ENCODE peak calls at places on chromosomes 4 and X, in four cellular contexts. X, R, F and J are unnamed samples.

GRCh38 chr4:147816382-147817254 is 84.7 kb downstream of the ARHGAP10 start:
- DNase-seq in R (no peak), X (no peak), F (no peak), J (no peak)

GRCh38 chrX:72100051-72100755 is 31.5 kb downstream of the RTL5 start:
- DNase-seq in X (no peak), F (no peak), R (no peak), J (no peak)

GRCh38 chr4:43352859-43353258 is 460.3 kb downstream of the GRXCR1 start:
- DNase-seq in R (no peak), X (no peak), F (no peak), J (no peak)

GRCh38 chr4:80237992-80238391 is 28.5 kb upstream of the FGF5 start:
- DNase-seq in X (no peak), F (no peak), R (no peak), J (no peak)

GRCh38 chr4:40333921-40334352 is 1.2 kb upstream of the CHRNA9 start:
- DNase-seq in X (no peak), F (no peak), R (peak; percentile 17), J (no peak)

GRCh38 chrX:41382699-41383645 is 49.0 kb downstream of the DDX3X start:
- DNase-seq in F (peak; percentile 6), R (no peak), X (no peak), J (no peak)

GRCh38 chr4:183905081-183905592 is at the start of gene STOX2:
- DNase-seq in X (no peak), F (peak; percentile 58), R (no peak), J (peak; percentile 28)

GRCh38 chrX:11893933-11894710 is 136.1 kb downstream of the MSL3 start:
- DNase-seq in F (no peak), X (no peak), R (no peak), J (no peak)

GRCh38 chr4:123952530-123953274 is 556.1 kb downstream of the SPRY1 start:
- DNase-seq in R (no peak), F (no peak), X (no peak), J (no peak)

GRCh38 chr4:110092646-110093045 is 105.8 kb downstream of the ELOVL6 start:
- DNase-seq in R (no peak), F (no peak), X (no peak), J (no peak)

GRCh38 chr4:8267077-8267476 is 2.5 kb upstream of the HTRA3 start:
- DNase-seq in R (peak; percentile 83), X (no peak), F (peak; percentile 80), J (peak; percentile 77)

GRCh38 chr4:2812985-2813384 is 20.1 kb downstream of the SH3BP2 start:
- DNase-seq in F (no peak), R (no peak), X (no peak), J (no peak)

GRCh38 chrX:136421338-136421737 is 66.4 kb upstream of the BRS3 start:
- DNase-seq in X (no peak), R (no peak), F (no peak), J (no peak)

GRCh38 chrX:45623266-45623665 is 422.6 kb upstream of the DIPK2B start:
- DNase-seq in X (no peak), R (no peak), F (no peak), J (no peak)

GRCh38 chr4:153427363-153428071 is 38.6 kb upstream of the TMEM131L start:
- DNase-seq in R (no peak), X (no peak), F (no peak), J (no peak)

GRCh38 chr4:168220893-168221292 is 97.7 kb downstream of the DDX60 start:
- DNase-seq in R (no peak), F (no peak), X (no peak), J (no peak)

GRCh38 chr4:113003841-113004240 is 45.6 kb upstream of the ANK2 start:
- DNase-seq in X (no peak), R (no peak), F (no peak), J (no peak)

GRCh38 chr4:1907848-1908525 is 36.8 kb downstream of the NSD2 start:
- DNase-seq in R (no peak), X (no peak), F (no peak), J (no peak)

GRCh38 chr4:122688529-122688928 is 44.0 kb upstream of the BBS12 start:
- DNase-seq in R (no peak), X (no peak), F (no peak), J (no peak)

GRCh38 chr4:173500841-173501591 is 29.0 kb downstream of the HAND2 start:
- DNase-seq in R (no peak), X (no peak), F (no peak), J (no peak)

GRCh38 chrX:53630261-53630660 is 56.3 kb downstream of the HUWE1 start:
- DNase-seq in F (no peak), R (no peak), X (no peak), J (no peak)

GRCh38 chrX:35076061-35076460 is 133.5 kb downstream of the FAM47B start:
- DNase-seq in F (no peak), X (no peak), R (no peak), J (no peak)

GRCh38 chrX:18833071-18833731 is 125.8 kb downstream of the PPEF1 start:
- DNase-seq in X (no peak), F (no peak), R (no peak), J (no peak)

GRCh38 chr4:107044170-107044569 is 8.1 kb upstream of the DKK2 start:
- DNase-seq in R (no peak), X (no peak), F (no peak), J (no peak)

GRCh38 chr4:137572647-137573046 is 40.4 kb upstream of the PCDH18 start:
- DNase-seq in F (no peak), X (no peak), R (no peak), J (no peak)
- TF ChIP-seq SPI1 in F (no peak), X (no peak), R (no peak), J (no peak)

DNA sequence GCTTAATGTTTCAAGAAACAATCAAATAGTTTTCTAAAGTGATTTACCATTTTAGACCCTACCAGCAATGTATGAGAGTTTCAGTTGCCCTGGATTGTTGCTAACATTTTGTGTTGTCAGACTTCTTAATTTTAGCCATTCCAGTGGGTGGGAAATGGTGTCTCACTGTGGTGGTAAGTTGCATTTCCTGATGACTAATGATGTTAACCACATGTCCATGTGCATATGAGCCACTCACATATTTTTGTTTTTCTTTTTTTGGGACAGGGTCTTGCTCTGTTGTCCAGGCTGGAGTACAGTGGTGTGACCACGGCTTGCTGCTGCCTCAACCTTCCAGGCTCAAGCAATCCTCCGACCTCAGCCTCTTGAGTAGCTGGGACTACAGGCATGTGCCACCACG is 48.3 kb downstream of the MED28 start:
- DNase-seq in X (no peak), R (no peak), F (no peak), J (no peak)
- TF ChIP-seq SPI1 in X (no peak), R (no peak), F (no peak), J (no peak)

GRCh38 chrX:134382821-134383220 is 77.1 kb upstream of the HPRT1 start:
- DNase-seq in F (no peak), X (no peak), R (no peak), J (no peak)

DNA sequence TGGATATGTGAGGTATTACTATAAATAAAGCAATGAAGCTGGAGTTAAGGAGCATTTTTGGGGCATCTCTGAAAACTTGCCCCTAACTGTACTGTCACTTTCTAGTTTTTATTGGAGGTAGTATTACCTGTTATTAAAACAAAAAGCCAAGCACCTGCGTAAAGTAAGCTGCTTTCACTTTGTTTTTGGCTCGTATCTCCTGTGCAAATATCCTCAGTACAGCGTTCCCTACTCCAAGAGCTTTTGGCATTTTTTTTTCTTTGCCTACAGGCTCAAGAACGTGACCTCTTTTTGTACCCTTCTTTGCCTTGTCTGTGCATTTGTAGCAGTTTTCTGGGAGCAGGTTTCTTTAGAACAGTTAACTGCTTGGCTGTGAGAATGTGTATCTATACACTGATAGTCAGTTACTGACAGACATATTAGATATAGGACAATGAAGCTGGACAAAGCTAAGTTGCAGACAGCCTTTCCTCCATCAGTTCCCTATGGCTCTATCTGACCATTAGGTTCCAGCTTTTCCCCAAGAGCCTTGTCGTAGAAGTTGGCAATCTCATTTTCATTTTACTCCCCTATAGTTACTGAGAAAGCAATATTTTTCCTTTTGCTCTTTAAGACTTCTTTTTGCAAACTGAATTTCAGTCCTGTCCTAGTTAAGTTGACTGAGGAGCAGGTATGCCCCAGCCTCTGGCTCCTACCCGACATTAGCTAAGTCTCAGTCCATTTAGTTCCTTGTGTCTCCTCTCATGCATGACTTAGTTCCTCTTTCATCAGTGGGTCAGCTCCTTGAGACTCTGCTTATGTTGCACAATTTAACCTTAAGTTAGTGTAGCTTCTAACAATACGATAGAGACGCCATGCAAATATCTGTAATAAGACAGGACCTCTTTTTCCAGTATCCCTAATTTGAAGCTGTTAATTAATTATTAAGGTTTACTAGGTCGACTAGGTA is 71.5 kb upstream of the HPRT1 start:
- DNase-seq in X (peak; percentile 43), F (peak; percentile 49), R (no peak), J (no peak)
- TF ChIP-seq SPI1 in X (no peak), F (no peak), R (no peak), J (no peak)

GRCh38 chr4:130568746-130569145 is 1472.8 kb downstream of the C4orf33 start:
- DNase-seq in F (no peak), X (no peak), R (no peak), J (no peak)

GRCh38 chr4:130563891-130564418 is 1468.0 kb downstream of the C4orf33 start:
- DNase-seq in X (no peak), F (no peak), R (no peak), J (no peak)

GRCh38 chr4:130559268-130559667 is 1463.3 kb downstream of the C4orf33 start:
- DNase-seq in F (no peak), R (no peak), X (no peak), J (no peak)

GRCh38 chr4:130563185-130563890 is 1467.4 kb downstream of the C4orf33 start:
- DNase-seq in R (no peak), F (no peak), X (no peak), J (no peak)
- TF ChIP-seq SPI1 in R (no peak), F (no peak), X (no peak), J (no peak)